ENCODE peak calls at places on chromosomes 4 and X, in ten cellular contexts. U is fibroblast of lung, G is pancreas, J is esophagus muscularis mucosa, Y is kidney, S is left ventricle myocardium inferior, Q is upper lobe of right lung, E is cardiac muscle cell, P is OCI-LY7, C is tibial artery. T is an unnamed sample. For H3K36me3, the result is how much of the 10 kb centered on the place peaks cover.

GRCh38 chr4:125316781-125317525 is 2.2 kb downstream of the FAT4 start:
- DNase-seq in U (peak), G (no peak), J (no peak), Y (peak), S (peak), Q (peak), E (peak), P (no peak), C (peak), T (no peak)

GRCh38 chr4:54746228-54746627 is 88.5 kb downstream of the KIT start:
- DNase-seq in U (no peak), G (no peak), J (no peak), Y (no peak), S (no peak), Q (no peak), E (no peak), P (no peak), C (no peak), T (no peak)

GRCh38 chr4:153634737-153635353 is 49.2 kb upstream of the TLR2 start:
- DNase-seq in U (peak), G (no peak), J (no peak), Y (no peak), S (no peak), Q (no peak), E (peak), P (peak), C (no peak), T (no peak)

GRCh38 chr4:112053825-112054224 is 91.4 kb upstream of the FAM241A start:
- DNase-seq in U (no peak), G (no peak), J (no peak), Y (no peak), S (no peak), Q (no peak), E (no peak), P (no peak), C (no peak), T (no peak)

GRCh38 chrX:35919536-35920309 is at the start of gene CFAP47:
- DNase-seq in U (peak), G (peak), J (no peak), Y (peak), S (no peak), Q (peak), E (peak), P (no peak), C (no peak), T (no peak)

GRCh38 chr4:78612398-78613005 is 60.9 kb downstream of the ANXA3 start:
- DNase-seq in U (peak), G (no peak), J (no peak), Y (no peak), S (no peak), Q (no peak), E (peak), P (peak), C (no peak), T (no peak)

GRCh38 chrX:19864736-19865135 is 22.7 kb downstream of the SH3KBP1 start:
- DNase-seq in U (no peak), G (no peak), J (no peak), Y (no peak), S (no peak), Q (no peak), E (no peak), P (peak), C (no peak), T (no peak)

GRCh38 chr4:87216469-87216868 is 3.9 kb downstream of the KLHL8 start:
- DNase-seq in U (no peak), G (no peak), J (no peak), Y (no peak), S (no peak), Q (no peak), E (no peak), P (no peak), C (no peak), T (no peak)

GRCh38 chrX:150967786-150968185 is 15.3 kb upstream of the HMGB3 start:
- DNase-seq in U (no peak), G (no peak), J (no peak), Y (no peak), S (no peak), Q (no peak), E (no peak), P (no peak), C (no peak), T (no peak)

GRCh38 chr4:103156107-103156506 is 42.0 kb downstream of the CENPE start:
- DNase-seq in U (no peak), G (no peak), J (no peak), Y (no peak), S (no peak), Q (no peak), E (no peak), P (no peak), C (no peak), T (no peak)
- H3K36me3 ChIP-seq in U (under half), G (under half), J (under half), Y (under half), S (under half), Q (under half), E (under half), P (half or more), C (under half), T (under half)

GRCh38 chrX:500481-501010 is 113.8 kb upstream of the PPP2R3B start:
- DNase-seq in U (no peak), G (no peak), J (no peak), Y (no peak), S (no peak), Q (peak), E (no peak), P (no peak), C (no peak), T (no peak)
- H3K27ac ChIP-seq in U (no peak), G (no peak), J (no peak), Y (no peak), S (no peak), Q (no peak), E (no peak), P (no peak), C (no peak), T (no peak)

DNA sequence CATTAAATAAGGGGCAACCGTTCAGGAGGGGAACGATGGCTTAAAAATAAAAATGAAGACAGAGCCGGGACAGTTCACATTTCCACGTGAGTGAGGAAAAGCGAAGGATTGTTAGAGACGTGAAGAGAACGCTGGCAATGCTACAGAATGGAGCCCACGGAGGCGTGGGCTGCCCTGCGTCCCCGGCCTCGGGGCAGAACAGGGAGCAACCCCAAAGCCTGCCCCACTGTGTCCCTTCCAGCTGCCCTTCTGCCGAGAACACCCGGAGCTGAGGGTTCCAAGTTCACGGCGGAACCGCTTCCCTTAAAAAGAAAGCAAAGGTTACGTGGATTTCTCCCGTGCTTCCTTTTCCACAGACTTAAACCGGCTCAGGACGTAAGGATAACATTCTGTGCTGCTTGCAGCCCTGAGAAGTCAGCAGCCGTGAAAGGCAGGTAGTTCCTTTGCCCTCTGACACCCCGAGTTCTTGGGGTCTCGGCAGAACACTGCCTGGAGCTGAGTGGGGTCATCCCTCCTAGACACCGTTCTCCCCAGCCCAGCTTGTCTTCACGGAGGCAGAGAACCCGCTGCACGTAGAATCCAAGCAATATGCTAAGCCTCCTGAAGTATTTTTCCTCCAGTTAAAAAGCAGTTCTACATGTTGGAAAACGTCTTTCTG is 14.2 kb downstream of the DHRSX start:
- DNase-seq in U (no peak), G (no peak), J (no peak), Y (no peak), S (no peak), Q (peak), E (no peak), P (no peak), C (no peak), T (no peak)
- H3K36me3 ChIP-seq in U (under half), G (under half), J (under half), Y (under half), S (under half), Q (under half), E (under half), P (half or more), C (under half), T (under half)

DNA sequence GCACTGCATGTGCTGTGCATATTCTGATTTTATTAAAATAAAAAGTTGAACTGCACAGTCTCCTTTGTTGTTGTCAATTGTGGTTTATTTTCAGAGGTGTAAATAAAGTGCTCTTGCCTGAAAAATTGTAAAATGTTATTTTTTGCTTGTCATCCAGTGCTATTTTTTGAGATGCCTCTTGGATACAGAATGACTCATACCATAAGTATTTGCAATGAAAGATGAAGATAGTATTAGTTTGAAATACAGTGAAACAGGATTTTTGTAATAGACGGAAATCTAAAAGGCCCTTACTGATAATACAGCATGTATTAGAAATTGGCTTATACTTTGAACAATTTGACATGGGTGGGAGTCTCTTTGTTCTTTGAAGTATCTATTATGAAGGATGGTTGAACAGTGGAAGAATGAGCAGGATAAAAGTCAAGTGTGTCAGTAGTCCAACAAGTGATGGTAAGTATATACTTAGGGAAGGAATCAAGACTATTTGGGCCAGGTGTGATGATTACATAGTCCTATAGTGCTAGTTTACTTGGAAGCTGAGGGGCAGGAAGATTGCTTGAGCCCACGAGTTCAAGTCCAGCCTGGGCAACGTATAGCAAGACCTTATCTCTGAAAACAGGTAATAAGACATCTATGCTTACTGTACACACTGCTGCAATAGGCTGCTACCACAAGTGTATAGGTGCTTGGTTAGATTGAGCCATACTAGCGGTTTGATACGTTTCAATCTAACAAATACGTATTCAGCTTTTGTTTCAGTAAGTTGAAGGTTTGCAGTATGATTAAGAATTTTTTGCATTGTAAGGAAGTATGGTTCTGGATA is 16.4 kb downstream of the DDX3X start:
- DNase-seq in U (peak), G (no peak), J (no peak), Y (no peak), S (no peak), Q (no peak), E (peak), P (no peak), C (no peak), T (no peak)
- H3K27ac ChIP-seq in U (no peak), G (no peak), J (no peak), Y (no peak), S (peak), Q (no peak), E (no peak), P (no peak), C (no peak), T (no peak)

DNA sequence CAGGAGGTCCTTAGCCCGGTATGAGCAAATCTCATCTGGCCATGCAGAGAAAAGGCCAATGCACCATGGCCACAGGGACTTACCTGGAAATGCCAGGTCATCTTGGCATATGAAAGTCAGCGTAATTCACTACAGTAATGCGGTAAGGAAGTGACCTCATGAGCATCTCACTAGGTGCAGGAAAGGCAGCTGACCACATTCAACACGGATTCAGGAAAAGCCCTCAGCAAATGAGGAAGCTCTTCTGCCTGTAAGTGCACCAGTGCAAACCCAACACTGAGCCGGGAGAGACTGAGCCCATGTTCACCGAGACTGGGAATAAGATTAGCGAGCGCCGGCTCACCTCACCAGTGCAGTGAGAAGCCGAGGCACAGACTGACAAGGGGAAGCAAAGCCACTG is 23.7 kb downstream of the LRPAP1 start:
- DNase-seq in U (no peak), G (no peak), J (no peak), Y (no peak), S (no peak), Q (no peak), E (no peak), P (no peak), C (no peak), T (no peak)
- H3K36me3 ChIP-seq in U (under half), G (under half), J (half or more), Y (under half), S (half or more), Q (half or more), E (under half), P (half or more), C (half or more), T (under half)

GRCh38 chr4:146435962-146436361 is 85.8 kb downstream of the SLC10A7 start:
- DNase-seq in U (no peak), G (no peak), J (no peak), Y (no peak), S (no peak), Q (no peak), E (no peak), P (no peak), C (no peak), T (no peak)

GRCh38 chr4:146439437-146439836 is 82.3 kb downstream of the SLC10A7 start:
- DNase-seq in U (no peak), G (no peak), J (no peak), Y (no peak), S (no peak), Q (no peak), E (no peak), P (no peak), C (no peak), T (no peak)

GRCh38 chr4:146436423-146437162 is 85.1 kb downstream of the SLC10A7 start:
- DNase-seq in U (peak), G (no peak), J (no peak), Y (no peak), S (no peak), Q (no peak), E (no peak), P (no peak), C (no peak), T (no peak)

GRCh38 chr4:146439999-146440398 is 81.7 kb downstream of the SLC10A7 start:
- DNase-seq in U (no peak), G (no peak), J (no peak), Y (no peak), S (no peak), Q (no peak), E (no peak), P (no peak), C (no peak), T (no peak)

DNA sequence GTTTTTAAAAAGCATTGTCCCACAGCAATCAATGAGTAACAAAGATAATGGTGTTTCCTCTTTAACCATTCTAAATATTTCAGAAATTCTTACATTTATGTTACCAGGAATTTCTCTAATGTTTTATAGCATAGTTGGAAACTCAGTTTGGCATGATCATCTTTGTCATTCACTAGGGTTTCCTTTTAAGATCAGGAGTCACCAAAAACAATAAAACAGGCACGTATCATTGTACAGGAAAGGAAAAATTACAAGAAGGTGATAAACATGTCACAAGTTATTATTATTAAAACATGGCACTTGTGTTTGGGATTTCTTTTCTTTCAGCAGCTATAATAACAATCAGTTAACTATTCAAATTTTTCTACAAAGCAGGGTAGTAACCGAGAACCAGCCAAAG is 84.0 kb downstream of the SLC10A7 start:
- DNase-seq in U (no peak), G (no peak), J (no peak), Y (no peak), S (no peak), Q (no peak), E (no peak), P (no peak), C (no peak), T (no peak)
- H3K27ac ChIP-seq in U (no peak), G (no peak), J (no peak), Y (no peak), S (no peak), Q (no peak), E (no peak), P (no peak), C (peak), T (no peak)

GRCh38 chr4:4416981-4417380 is 30.1 kb downstream of the NSG1 start:
- DNase-seq in U (no peak), G (no peak), J (no peak), Y (peak), S (no peak), Q (peak), E (no peak), P (no peak), C (peak), T (no peak)

GRCh38 chr4:4418676-4419370 is 31.9 kb downstream of the NSG1 start:
- DNase-seq in U (no peak), G (no peak), J (no peak), Y (peak), S (no peak), Q (peak), E (no peak), P (no peak), C (peak), T (no peak)

GRCh38 chr4:4415806-4416805 is 29.2 kb downstream of the NSG1 start:
- DNase-seq in U (no peak), G (no peak), J (no peak), Y (peak), S (no peak), Q (peak), E (no peak), P (no peak), C (no peak), T (no peak)

GRCh38 chr4:4419896-4420295 is 33.0 kb downstream of the NSG1 start:
- DNase-seq in U (no peak), G (no peak), J (no peak), Y (peak), S (no peak), Q (no peak), E (no peak), P (no peak), C (peak), T (no peak)

GRCh38 chr4:4417886-4418285 is 31.0 kb downstream of the NSG1 start:
- DNase-seq in U (no peak), G (no peak), J (no peak), Y (peak), S (no peak), Q (peak), E (no peak), P (no peak), C (peak), T (no peak)
- H3K36me3 ChIP-seq in U (under half), G (under half), J (under half), Y (under half), S (half or more), Q (under half), E (under half), P (half or more), C (half or more), T (under half)

GRCh38 chrX:115630204-115630603 is 69.2 kb downstream of the PLS3 start:
- DNase-seq in U (peak), G (no peak), J (no peak), Y (no peak), S (no peak), Q (no peak), E (no peak), P (no peak), C (no peak), T (no peak)

GRCh38 chrX:115622534-115622933 is 61.6 kb downstream of the PLS3 start:
- DNase-seq in U (no peak), G (no peak), J (no peak), Y (no peak), S (no peak), Q (no peak), E (no peak), P (no peak), C (no peak), T (no peak)

GRCh38 chrX:115625577-115626301 is 64.8 kb downstream of the PLS3 start:
- DNase-seq in U (peak), G (no peak), J (no peak), Y (no peak), S (no peak), Q (no peak), E (no peak), P (no peak), C (no peak), T (no peak)

DNA sequence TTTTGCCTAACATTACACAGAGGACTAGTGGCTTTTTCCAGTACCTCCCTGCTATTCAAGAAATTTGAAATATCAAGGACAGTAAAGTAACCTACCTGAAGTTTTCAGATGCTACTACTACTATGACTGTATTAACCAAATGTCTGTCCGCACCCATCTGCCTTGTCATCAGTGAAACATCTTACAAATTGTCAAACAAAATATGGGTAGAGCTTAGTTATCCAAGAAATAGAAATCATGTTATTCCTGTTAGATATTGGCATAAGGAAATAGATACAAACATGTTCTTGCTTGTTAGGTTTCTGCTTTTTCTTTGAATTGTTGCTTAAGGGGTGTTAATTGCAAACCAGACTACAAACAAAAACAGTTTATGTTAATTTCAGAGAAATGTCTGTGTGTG is 63.9 kb downstream of the PLS3 start:
- DNase-seq in U (no peak), G (no peak), J (no peak), Y (no peak), S (no peak), Q (no peak), E (no peak), P (no peak), C (no peak), T (no peak)
- H3K27ac ChIP-seq in U (no peak), G (no peak), J (peak), Y (no peak), S (peak), Q (no peak), E (peak), P (no peak), C (peak), T (no peak)